ENCODE peak calls at places on chromosomes 12 and 14, in six cellular contexts. R is OCI-LY7, S is HCT116, I is upper lobe of right lung, P is GM06990, L is K562. Q is an unnamed sample.

GRCh38 chr14:91349481-91350074 is 68.0 kb downstream of the CCDC88C start:
- DNase-seq in R (peak), S (no peak), I (no peak), P (peak), L (no peak), Q (peak)

GRCh38 chr14:105145381-105146180 is 23.0 kb downstream of the JAG2 start:
- DNase-seq in R (no peak), S (no peak), I (no peak), P (no peak), L (no peak), Q (no peak)

GRCh38 chr14:23153891-23154796 is 29.3 kb downstream of the SLC7A8 start:
- DNase-seq in R (no peak), S (peak), I (peak), P (no peak), L (peak), Q (no peak)

GRCh38 chr14:92719890-92720323 is 28.5 kb downstream of the LGMN start:
- DNase-seq in R (no peak), S (no peak), I (no peak), P (no peak), L (no peak), Q (no peak)

GRCh38 chr12:109120095-109120494 is 3.7 kb downstream of the ACACB start:
- DNase-seq in R (no peak), S (no peak), I (no peak), P (no peak), L (no peak), Q (no peak)

GRCh38 chr12:65999564-66000280 is 130.8 kb downstream of the LLPH start:
- DNase-seq in R (no peak), S (no peak), I (no peak), P (no peak), L (no peak), Q (no peak)

GRCh38 chr12:3613641-3614180 is 122.7 kb downstream of the PRMT8 start:
- DNase-seq in R (no peak), S (no peak), I (no peak), P (no peak), L (no peak), Q (no peak)

GRCh38 chr12:49231881-49232650 is 32.8 kb upstream of the TUBA1C start:
- DNase-seq in R (no peak), S (no peak), I (no peak), P (no peak), L (no peak), Q (no peak)

GRCh38 chr12:52425466-52425865 is 8.7 kb downstream of the KRT75 start:
- DNase-seq in R (no peak), S (no peak), I (no peak), P (no peak), L (no peak), Q (no peak)

GRCh38 chr12:116717466-116718457 is 20.1 kb downstream of the SPRING1 start:
- DNase-seq in R (no peak), S (no peak), I (no peak), P (no peak), L (no peak), Q (no peak)

GRCh38 chr12:66453837-66454236 is 151.5 kb downstream of the HELB start:
- DNase-seq in R (no peak), S (no peak), I (no peak), P (no peak), L (no peak), Q (peak)

GRCh38 chr12:18502422-18502821 is 235.4 kb downstream of the PLCZ1 start:
- DNase-seq in R (no peak), S (no peak), I (no peak), P (no peak), L (no peak), Q (no peak)

GRCh38 chr12:30501718-30502117 is 194.0 kb downstream of the IPO8 start:
- DNase-seq in R (no peak), S (no peak), I (no peak), P (no peak), L (no peak), Q (no peak)

GRCh38 chr12:53952871-53953734 is 1.6 kb upstream of the HOXC12 start:
- DNase-seq in R (no peak), S (peak), I (no peak), P (no peak), L (no peak), Q (no peak)

GRCh38 chr14:91284791-91285548 is 40.5 kb upstream of the GPR68 start:
- DNase-seq in R (peak), S (no peak), I (no peak), P (no peak), L (no peak), Q (no peak)

GRCh38 chr12:92953747-92954146 is 24.7 kb upstream of the EEA1 start:
- DNase-seq in R (no peak), S (no peak), I (no peak), P (no peak), L (no peak), Q (no peak)
- TF ChIP-seq CTCF in R (no peak), S (no peak), I (no peak), P (no peak), L (peak), Q (no peak)

DNA sequence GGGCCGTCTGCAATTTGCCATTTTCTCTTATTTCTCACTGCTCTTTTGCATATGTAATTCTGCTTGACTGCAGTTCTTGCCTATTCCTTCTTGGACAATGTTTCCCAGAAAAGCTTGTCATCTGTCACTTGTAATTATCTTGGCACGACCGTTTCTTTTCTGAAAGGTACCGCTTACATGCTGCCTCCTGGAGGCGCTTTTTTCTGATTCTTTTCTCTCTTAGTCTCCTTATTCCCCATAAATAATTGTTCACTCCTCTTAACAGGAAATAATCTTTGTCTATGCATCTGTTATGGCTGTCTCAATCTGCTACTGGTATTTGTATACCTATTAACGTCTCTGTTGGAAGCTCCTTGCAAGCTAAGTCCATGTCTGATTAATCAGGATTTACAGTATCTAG is 1.3 kb upstream of the ALDH1L2 start:
- DNase-seq in R (no peak), S (no peak), I (no peak), P (no peak), L (no peak), Q (no peak)
- TF ChIP-seq CTCF in R (peak), S (no peak), I (no peak), P (no peak), L (no peak), Q (no peak)

GRCh38 chr12:6752181-6752930 is 585 bp downstream of the MLF2 start:
- DNase-seq in R (peak), S (no peak), I (no peak), P (no peak), L (peak), Q (no peak)
- TF ChIP-seq CTCF in R (peak), S (peak), I (peak), P (no peak), L (no peak), Q (no peak)

GRCh38 chr14:106346534-106347290 is 820.3 kb downstream of the TMEM121 start:
- DNase-seq in R (no peak), S (no peak), I (no peak), P (no peak), L (no peak), Q (no peak)
- TF ChIP-seq CTCF in R (no peak), S (no peak), I (no peak), P (no peak), L (no peak), Q (no peak)